ENCODE peak calls at places on chromosomes 13 and 19, in nine cellular contexts. E, N, S, H, M, B, D, J and Q are unnamed samples.
A peak's percentile ranks its signal among the peaks of the same experiment; 100 is the strongest.

GRCh38 chr19:35644987-35645679 is 3.0 kb upstream of the COX6B1 start:
- DNase-seq in E (no peak), N (no peak), S (peak; percentile 50), H (peak; percentile 49), M (peak; percentile 89), B (no peak), D (no peak), J (no peak), Q (no peak)

GRCh38 chr13:43132911-43133310 is 109.5 kb downstream of the DNAJC15 start:
- DNase-seq in E (no peak), N (no peak), S (no peak), H (no peak), M (no peak), B (no peak), D (no peak), J (no peak), Q (no peak)

GRCh38 chr13:28492527-28493367 is 2.2 kb downstream of the FLT1 start:
- DNase-seq in E (no peak), N (no peak), S (no peak), H (no peak), M (no peak), B (no peak), D (no peak), J (no peak), Q (no peak)

GRCh38 chr19:47813995-47814328 is 7.8 kb upstream of the CRX start:
- DNase-seq in E (no peak), N (no peak), S (no peak), H (no peak), M (no peak), B (no peak), D (no peak), J (no peak), Q (no peak)

GRCh38 chr19:40921005-40921897 is 39.2 kb upstream of the CYP2A7 start:
- DNase-seq in E (peak; percentile 2), N (no peak), S (no peak), H (no peak), M (no peak), B (no peak), D (no peak), J (no peak), Q (peak; percentile 48)

GRCh38 chr19:57570707-57571106 is 8.0 kb downstream of the ZNF416 start:
- DNase-seq in E (no peak), N (no peak), S (no peak), H (no peak), M (no peak), B (no peak), D (no peak), J (no peak), Q (no peak)

GRCh38 chr13:111984349-111984748 is 82.6 kb upstream of the SOX1 start:
- DNase-seq in E (no peak), N (no peak), S (no peak), H (no peak), M (no peak), B (no peak), D (no peak), J (no peak), Q (no peak)

GRCh38 chr19:39402417-39403297 is 4.0 kb upstream of the ZFP36 start:
- DNase-seq in E (peak; percentile 73), N (peak; percentile 94), S (peak; percentile 61), H (peak; percentile 76), M (peak; percentile 97), B (no peak), D (peak; percentile 72), J (peak; percentile 65), Q (peak; percentile 67)

GRCh38 chr13:29624997-29625396 is 29.5 kb upstream of the SLC7A1 start:
- DNase-seq in E (no peak), N (no peak), S (no peak), H (no peak), M (no peak), B (no peak), D (no peak), J (no peak), Q (no peak)

GRCh38 chr13:28251462-28251861 is 113.1 kb downstream of the PAN3 start:
- DNase-seq in E (no peak), N (no peak), S (no peak), H (no peak), M (no peak), B (no peak), D (no peak), J (no peak), Q (no peak)

GRCh38 chr13:83229574-83230300 is 652.5 kb downstream of the SLITRK1 start:
- DNase-seq in E (no peak), N (no peak), S (no peak), H (no peak), M (no peak), B (no peak), D (no peak), J (no peak), Q (no peak)

GRCh38 chr19:16001481-16002312 is 52.9 kb downstream of the OR10H4 start:
- DNase-seq in E (no peak), N (peak; percentile 14), S (peak; percentile 12), H (no peak), M (no peak), B (no peak), D (no peak), J (no peak), Q (no peak)

GRCh38 chr13:20714161-20714560 is 10.7 kb downstream of the IL17D start:
- DNase-seq in E (no peak), N (no peak), S (no peak), H (no peak), M (no peak), B (no peak), D (no peak), J (no peak), Q (no peak)

GRCh38 chr13:61128850-61129645 is 286.6 kb downstream of the PCDH20 start:
- DNase-seq in E (no peak), N (no peak), S (no peak), H (no peak), M (no peak), B (no peak), D (no peak), J (no peak), Q (no peak)

GRCh38 chr19:3984908-3985642 is at the start of gene EEF2:
- DNase-seq in E (peak; percentile 81), N (peak; percentile 83), S (peak; percentile 89), H (peak; percentile 88), M (peak; percentile 96), B (no peak), D (peak; percentile 77), J (peak; percentile 86), Q (peak; percentile 81)

GRCh38 chr13:37429976-37430375 is 168.6 kb downstream of the POSTN start:
- DNase-seq in E (no peak), N (no peak), S (no peak), H (no peak), M (no peak), B (no peak), D (no peak), J (no peak), Q (no peak)

GRCh38 chr19:15315101-15315500 is 17.2 kb downstream of the BRD4 start:
- DNase-seq in E (no peak), N (no peak), S (no peak), H (no peak), M (no peak), B (no peak), D (no peak), J (no peak), Q (no peak)

GRCh38 chr19:17095141-17095919 is 19.8 kb downstream of the MYO9B start:
- DNase-seq in E (no peak), N (no peak), S (no peak), H (no peak), M (peak; percentile 78), B (no peak), D (no peak), J (no peak), Q (no peak)

GRCh38 chr13:95793018-95793555 is 116.1 kb downstream of the DNAJC3 start:
- DNase-seq in E (no peak), N (no peak), S (no peak), H (no peak), M (no peak), B (no peak), D (no peak), J (no peak), Q (no peak)

GRCh38 chr13:96229356-96229755 is 139.4 kb downstream of the HS6ST3 start:
- DNase-seq in E (peak; percentile 37), N (no peak), S (no peak), H (no peak), M (no peak), B (no peak), D (peak; percentile 3), J (no peak), Q (peak; percentile 9)

GRCh38 chr13:39836038-39836437 is 180.6 kb downstream of the COG6 start:
- DNase-seq in E (no peak), N (no peak), S (no peak), H (no peak), M (no peak), B (no peak), D (no peak), J (no peak), Q (peak; percentile 25)

GRCh38 chr19:51687791-51688664 is 5.1 kb upstream of the SPACA6 start:
- DNase-seq in E (peak; percentile 64), N (no peak), S (no peak), H (no peak), M (peak; percentile 78), B (no peak), D (no peak), J (no peak), Q (peak; percentile 76)

GRCh38 chr13:33870046-33870668 is 52.2 kb downstream of the RFC3 start:
- DNase-seq in E (no peak), N (no peak), S (no peak), H (no peak), M (no peak), B (no peak), D (no peak), J (no peak), Q (no peak)

GRCh38 chr19:21328402-21328801 is 808 bp downstream of the ZNF708 start:
- DNase-seq in E (no peak), N (no peak), S (no peak), H (no peak), M (no peak), B (no peak), D (no peak), J (no peak), Q (no peak)

GRCh38 chr19:11766597-11767591 is at the start of gene ZNF441:
- DNase-seq in E (no peak), N (peak; percentile 89), S (peak; percentile 80), H (peak; percentile 89), M (peak; percentile 98), B (peak; percentile 94), D (peak; percentile 82), J (peak; percentile 79), Q (peak; percentile 93)

GRCh38 chr13:111066544-111066943 is 48.6 kb upstream of the ARHGEF7 start:
- DNase-seq in E (no peak), N (no peak), S (no peak), H (no peak), M (no peak), B (no peak), D (no peak), J (no peak), Q (no peak)